ENCODE peak calls at places on chromosome 3, in four cellular contexts. M, C, Z and J are unnamed samples.

GRCh38 chr3:122021037-122021436 is 1.0 kb downstream of the ILDR1 start:
- DNase-seq in M (no peak), C (no peak), Z (no peak), J (no peak)

GRCh38 chr3:16740531-16740930 is 135.3 kb upstream of the DAZL start:
- DNase-seq in M (no peak), C (peak), Z (no peak), J (no peak)

GRCh38 chr3:14441240-14441919 is 39.0 kb downstream of the SLC6A6 start:
- DNase-seq in M (no peak), C (no peak), Z (peak), J (no peak)

GRCh38 chr3:42159706-42160472 is 68.7 kb downstream of the TRAK1 start:
- DNase-seq in M (peak), C (no peak), Z (peak), J (peak)

GRCh38 chr3:131540143-131540542 is 37.4 kb upstream of the MRPL3 start:
- DNase-seq in M (no peak), C (no peak), Z (no peak), J (no peak)

GRCh38 chr3:98855811-98856400 is 45.6 kb downstream of the DCBLD2 start:
- DNase-seq in M (no peak), C (peak), Z (peak), J (no peak)

GRCh38 chr3:141875893-141876380 is 506 bp upstream of the ATP1B3 start:
- DNase-seq in M (peak), C (peak), Z (peak), J (peak)

GRCh38 chr3:49351521-49352011 is 6.6 kb downstream of the GPX1 start:
- DNase-seq in M (no peak), C (peak), Z (peak), J (no peak)

GRCh38 chr3:133943639-133944131 is 48.0 kb upstream of the RAB6B start:
- DNase-seq in M (no peak), C (peak), Z (peak), J (peak)